ENCODE peak calls at places on chromosome 22, in six cellular contexts. T, K, M, E, J and H are unnamed samples.

GRCh38 chr22:50247748-50248147 is 2.9 kb upstream of the TUBGCP6 start:
- DNase-seq in J (peak; percentile 32), M (no peak), K (no peak), T (peak; percentile 91), E (no peak), H (peak; percentile 37)

GRCh38 chr22:39956932-39957664 is 3.1 kb upstream of the TMA7B start:
- DNase-seq in K (no peak), M (no peak), J (no peak), E (no peak), T (peak; percentile 91), H (no peak)

GRCh38 chr22:36835903-36836302 is 19.1 kb upstream of the PVALB start:
- DNase-seq in E (no peak), M (no peak), K (no peak), T (no peak), J (no peak), H (no peak)

GRCh38 chr22:17492247-17492646 is 71.1 kb upstream of the SLC25A18 start:
- DNase-seq in M (no peak), J (no peak), E (no peak), K (no peak), T (no peak), H (no peak)

GRCh38 chr22:38411016-38411415 is 44.0 kb downstream of the KCNJ4 start:
- DNase-seq in J (no peak), E (no peak), M (no peak), K (no peak), T (no peak), H (no peak)

GRCh38 chr22:49241174-49241851 is 586.4 kb downstream of the BRD1 start:
- DNase-seq in E (no peak), M (no peak), J (no peak), T (no peak), K (no peak), H (no peak)

GRCh38 chr22:49086606-49087157 is 741.0 kb downstream of the BRD1 start:
- DNase-seq in E (no peak), K (no peak), J (no peak), T (no peak), M (no peak), H (no peak)

GRCh38 chr22:41344189-41344788 is 37.5 kb upstream of the TEF start:
- DNase-seq in E (no peak), K (no peak), T (no peak), M (no peak), J (no peak), H (no peak)

GRCh38 chr22:40383905-40384304 is 13.5 kb downstream of the SGSM3 start:
- DNase-seq in E (no peak), T (no peak), K (no peak), M (no peak), J (peak; percentile 40), H (no peak)

GRCh38 chr22:26414347-26414746 is 14.7 kb upstream of the ASPHD2 start:
- DNase-seq in J (no peak), M (no peak), K (no peak), T (no peak), E (no peak), H (no peak)

GRCh38 chr22:44145544-44145943 is 35.2 kb upstream of the PARVG start:
- DNase-seq in E (no peak), T (no peak), M (no peak), K (no peak), J (no peak), H (no peak)

GRCh38 chr22:50157976-50158375 is 12.6 kb upstream of the PANX2 start:
- DNase-seq in E (no peak), T (no peak), K (no peak), J (no peak), M (no peak), H (no peak)

GRCh38 chr22:46761539-46762237 is 762 bp upstream of the TBC1D22A start:
- DNase-seq in M (no peak), K (no peak), J (no peak), E (no peak), T (no peak), H (no peak)

GRCh38 chr22:41286639-41287091 is 678 bp upstream of the RANGAP1 start:
- DNase-seq in M (no peak), K (no peak), T (no peak), E (peak; percentile 41), J (no peak), H (no peak)

GRCh38 chr22:29536411-29536810 is 17.1 kb downstream of the THOC5 start:
- DNase-seq in M (no peak), K (no peak), J (no peak), T (no peak), E (no peak), H (no peak)

GRCh38 chr22:27718186-27719032 is 83.1 kb downstream of the MN1 start:
- DNase-seq in J (peak; percentile 78), M (peak; percentile 73), T (no peak), E (no peak), K (no peak), H (no peak)